ENCODE peak calls at places on chromosomes 3 and 15, in nine cellular contexts. One of them, this sample, is unnamed.
A peak's percentile ranks its signal among the peaks of the same experiment; 100 is the strongest.

GRCh38 chr3:3802021-3802420 is 2.8 kb downstream of the LRRN1 start:
- DNase-seq in Panc1: no peak
- DNase-seq in sigmoid colon: no peak
- DNase-seq in stomach: no peak
- DNase-seq in GM12878: no peak
- DNase-seq in transverse colon: no peak
- DNase-seq in K562: no peak
- DNase-seq in breast epithelium: no peak
- DNase-seq in endothelial cell of umbilical vein: no peak
- DNase-seq in this sample: no peak

GRCh38 chr3:77906102-77906709 is 866.3 kb downstream of the ROBO2 start:
- DNase-seq in sigmoid colon: no peak
- DNase-seq in Panc1: no peak
- DNase-seq in breast epithelium: no peak
- DNase-seq in transverse colon: no peak
- DNase-seq in stomach: no peak
- DNase-seq in GM12878: no peak
- DNase-seq in K562: no peak
- DNase-seq in endothelial cell of umbilical vein: peak; percentile 49
- DNase-seq in this sample: no peak

GRCh38 chr15:68378595-68378994 is 53.4 kb downstream of the ITGA11 start:
- DNase-seq in endothelial cell of umbilical vein: no peak
- DNase-seq in breast epithelium: no peak
- DNase-seq in transverse colon: no peak
- DNase-seq in K562: no peak
- DNase-seq in Panc1: no peak
- DNase-seq in GM12878: no peak
- DNase-seq in stomach: no peak
- DNase-seq in sigmoid colon: peak; percentile 17
- DNase-seq in this sample: no peak

GRCh38 chr3:22269827-22270226 is 518.8 kb upstream of the ZNF385D start:
- DNase-seq in stomach: no peak
- DNase-seq in K562: no peak
- DNase-seq in sigmoid colon: no peak
- DNase-seq in Panc1: no peak
- DNase-seq in GM12878: no peak
- DNase-seq in transverse colon: no peak
- DNase-seq in endothelial cell of umbilical vein: no peak
- DNase-seq in breast epithelium: no peak
- DNase-seq in this sample: no peak

GRCh38 chr15:98077186-98077585 is 116.7 kb downstream of the ARRDC4 start:
- DNase-seq in breast epithelium: no peak
- DNase-seq in GM12878: no peak
- DNase-seq in transverse colon: peak; percentile 12
- DNase-seq in stomach: no peak
- DNase-seq in endothelial cell of umbilical vein: no peak
- DNase-seq in Panc1: no peak
- DNase-seq in sigmoid colon: no peak
- DNase-seq in K562: peak; percentile 65
- DNase-seq in this sample: peak; percentile 28

GRCh38 chr3:119731545-119732343 is 28.9 kb downstream of the CFAP91 start:
- DNase-seq in stomach: no peak
- DNase-seq in endothelial cell of umbilical vein: peak; percentile 84
- DNase-seq in transverse colon: no peak
- DNase-seq in sigmoid colon: no peak
- DNase-seq in K562: no peak
- DNase-seq in breast epithelium: no peak
- DNase-seq in GM12878: no peak
- DNase-seq in Panc1: no peak
- DNase-seq in this sample: no peak

GRCh38 chr3:7322957-7323679 is 462.2 kb downstream of the GRM7 start:
- DNase-seq in endothelial cell of umbilical vein: no peak
- DNase-seq in K562: no peak
- DNase-seq in transverse colon: no peak
- DNase-seq in breast epithelium: no peak
- DNase-seq in GM12878: no peak
- DNase-seq in sigmoid colon: no peak
- DNase-seq in Panc1: no peak
- DNase-seq in stomach: no peak
- DNase-seq in this sample: no peak

GRCh38 chr3:27714101-27714526 is 8.0 kb downstream of the EOMES start:
- DNase-seq in Panc1: no peak
- DNase-seq in GM12878: no peak
- DNase-seq in K562: no peak
- DNase-seq in endothelial cell of umbilical vein: no peak
- DNase-seq in stomach: no peak
- DNase-seq in transverse colon: no peak
- DNase-seq in breast epithelium: no peak
- DNase-seq in sigmoid colon: no peak
- DNase-seq in this sample: no peak

GRCh38 chr15:26132786-26133185 is 269.7 kb upstream of the ATP10A start:
- DNase-seq in transverse colon: no peak
- DNase-seq in sigmoid colon: no peak
- DNase-seq in GM12878: no peak
- DNase-seq in breast epithelium: no peak
- DNase-seq in endothelial cell of umbilical vein: no peak
- DNase-seq in K562: no peak
- DNase-seq in Panc1: no peak
- DNase-seq in stomach: no peak
- DNase-seq in this sample: no peak

GRCh38 chr3:165446555-165446954 is 250.4 kb upstream of the SLITRK3 start:
- DNase-seq in transverse colon: no peak
- DNase-seq in breast epithelium: no peak
- DNase-seq in GM12878: no peak
- DNase-seq in K562: no peak
- DNase-seq in endothelial cell of umbilical vein: no peak
- DNase-seq in Panc1: no peak
- DNase-seq in sigmoid colon: no peak
- DNase-seq in stomach: no peak
- DNase-seq in this sample: no peak

GRCh38 chr15:73754461-73754860 is 1.3 kb upstream of the INSYN1 start:
- DNase-seq in endothelial cell of umbilical vein: no peak
- DNase-seq in transverse colon: no peak
- DNase-seq in sigmoid colon: no peak
- DNase-seq in K562: no peak
- DNase-seq in stomach: no peak
- DNase-seq in breast epithelium: no peak
- DNase-seq in GM12878: no peak
- DNase-seq in Panc1: no peak
- DNase-seq in this sample: no peak

GRCh38 chr15:73755946-73756345 is 2.8 kb upstream of the INSYN1 start:
- DNase-seq in sigmoid colon: no peak
- DNase-seq in endothelial cell of umbilical vein: no peak
- DNase-seq in breast epithelium: no peak
- DNase-seq in stomach: no peak
- DNase-seq in transverse colon: no peak
- DNase-seq in GM12878: no peak
- DNase-seq in K562: no peak
- DNase-seq in Panc1: no peak
- DNase-seq in this sample: no peak

GRCh38 chr15:73756390-73756789 is 3.2 kb upstream of the INSYN1 start:
- DNase-seq in GM12878: no peak
- DNase-seq in stomach: no peak
- DNase-seq in sigmoid colon: no peak
- DNase-seq in breast epithelium: no peak
- DNase-seq in Panc1: no peak
- DNase-seq in endothelial cell of umbilical vein: no peak
- DNase-seq in K562: no peak
- DNase-seq in transverse colon: no peak
- DNase-seq in this sample: no peak

GRCh38 chr15:73756947-73757513 is 3.9 kb upstream of the INSYN1 start:
- DNase-seq in sigmoid colon: no peak
- DNase-seq in breast epithelium: no peak
- DNase-seq in stomach: no peak
- DNase-seq in GM12878: no peak
- DNase-seq in K562: no peak
- DNase-seq in Panc1: no peak
- DNase-seq in transverse colon: no peak
- DNase-seq in endothelial cell of umbilical vein: no peak
- DNase-seq in this sample: no peak

DNA sequence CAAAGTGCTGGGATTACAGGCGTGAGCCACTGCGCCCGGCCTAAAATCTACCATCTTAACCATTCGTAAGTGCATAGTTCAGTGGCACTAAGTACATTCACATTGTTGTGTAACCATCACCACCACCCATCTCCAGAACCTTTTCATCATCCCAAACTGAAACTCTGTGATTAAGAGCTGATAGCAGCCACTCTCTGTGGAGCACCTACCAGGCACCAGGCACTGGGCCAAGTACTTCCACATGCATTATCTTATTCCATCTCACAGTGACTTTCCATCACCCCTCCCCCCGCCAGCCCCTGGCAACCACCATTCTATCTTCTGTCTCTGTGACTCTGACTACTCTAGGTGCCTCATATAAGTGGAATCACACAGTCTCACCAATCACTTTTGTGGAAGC is 2.3 kb upstream of the INSYN1 start:
- DNase-seq in GM12878: no peak
- DNase-seq in sigmoid colon: no peak
- DNase-seq in transverse colon: no peak
- DNase-seq in Panc1: no peak
- DNase-seq in breast epithelium: no peak
- DNase-seq in K562: no peak
- DNase-seq in stomach: no peak
- DNase-seq in endothelial cell of umbilical vein: no peak
- DNase-seq in this sample: no peak
- H3K27me3 ChIP-seq in GM12878: peaks cover 5% of the 10 kb centered on the region
- H3K27me3 ChIP-seq in sigmoid colon: peaks cover 6% of the 10 kb centered on the region
- H3K27me3 ChIP-seq in transverse colon: peaks cover 65% of the 10 kb centered on the region
- H3K27me3 ChIP-seq in Panc1: peaks cover 4% of the 10 kb centered on the region
- H3K27me3 ChIP-seq in breast epithelium: peaks cover 31% of the 10 kb centered on the region
- H3K27me3 ChIP-seq in K562: peaks cover 17% of the 10 kb centered on the region
- H3K27me3 ChIP-seq in stomach: peaks cover 74% of the 10 kb centered on the region
- H3K27me3 ChIP-seq in endothelial cell of umbilical vein: peaks cover 33% of the 10 kb centered on the region
- H3K27me3 ChIP-seq in this sample: no peaks in the 10 kb centered on the region

GRCh38 chr15:91782221-91782620 is 71.3 kb upstream of the SLCO3A1 start:
- DNase-seq in breast epithelium: no peak
- DNase-seq in GM12878: no peak
- DNase-seq in sigmoid colon: no peak
- DNase-seq in stomach: peak; percentile 84
- DNase-seq in Panc1: no peak
- DNase-seq in K562: no peak
- DNase-seq in endothelial cell of umbilical vein: no peak
- DNase-seq in transverse colon: no peak
- DNase-seq in this sample: no peak

GRCh38 chr15:91783001-91783400 is 70.5 kb upstream of the SLCO3A1 start:
- DNase-seq in breast epithelium: no peak
- DNase-seq in endothelial cell of umbilical vein: no peak
- DNase-seq in K562: no peak
- DNase-seq in stomach: no peak
- DNase-seq in Panc1: no peak
- DNase-seq in sigmoid colon: no peak
- DNase-seq in GM12878: no peak
- DNase-seq in transverse colon: no peak
- DNase-seq in this sample: no peak

GRCh38 chr15:91783451-91783850 is 70.1 kb upstream of the SLCO3A1 start:
- DNase-seq in endothelial cell of umbilical vein: no peak
- DNase-seq in sigmoid colon: no peak
- DNase-seq in Panc1: no peak
- DNase-seq in GM12878: no peak
- DNase-seq in stomach: no peak
- DNase-seq in transverse colon: no peak
- DNase-seq in K562: no peak
- DNase-seq in breast epithelium: no peak
- DNase-seq in this sample: no peak

GRCh38 chr15:91779960-91780359 is 73.5 kb upstream of the SLCO3A1 start:
- DNase-seq in Panc1: no peak
- DNase-seq in sigmoid colon: no peak
- DNase-seq in K562: no peak
- DNase-seq in GM12878: no peak
- DNase-seq in endothelial cell of umbilical vein: no peak
- DNase-seq in breast epithelium: no peak
- DNase-seq in stomach: no peak
- DNase-seq in transverse colon: no peak
- DNase-seq in this sample: no peak

GRCh38 chr15:91780387-91780786 is 73.1 kb upstream of the SLCO3A1 start:
- DNase-seq in K562: no peak
- DNase-seq in sigmoid colon: no peak
- DNase-seq in GM12878: no peak
- DNase-seq in endothelial cell of umbilical vein: no peak
- DNase-seq in breast epithelium: no peak
- DNase-seq in Panc1: no peak
- DNase-seq in stomach: no peak
- DNase-seq in transverse colon: no peak
- DNase-seq in this sample: no peak
- TF ChIP-seq POLR2AphosphoS5 in K562: no peak
- TF ChIP-seq POLR2AphosphoS5 in sigmoid colon: no peak
- TF ChIP-seq POLR2AphosphoS5 in GM12878: no peak
- TF ChIP-seq POLR2AphosphoS5 in endothelial cell of umbilical vein: no peak
- TF ChIP-seq POLR2AphosphoS5 in breast epithelium: no peak
- TF ChIP-seq POLR2AphosphoS5 in Panc1: no peak
- TF ChIP-seq POLR2AphosphoS5 in stomach: no peak
- TF ChIP-seq POLR2AphosphoS5 in transverse colon: no peak
- TF ChIP-seq POLR2AphosphoS5 in this sample: no peak

DNA sequence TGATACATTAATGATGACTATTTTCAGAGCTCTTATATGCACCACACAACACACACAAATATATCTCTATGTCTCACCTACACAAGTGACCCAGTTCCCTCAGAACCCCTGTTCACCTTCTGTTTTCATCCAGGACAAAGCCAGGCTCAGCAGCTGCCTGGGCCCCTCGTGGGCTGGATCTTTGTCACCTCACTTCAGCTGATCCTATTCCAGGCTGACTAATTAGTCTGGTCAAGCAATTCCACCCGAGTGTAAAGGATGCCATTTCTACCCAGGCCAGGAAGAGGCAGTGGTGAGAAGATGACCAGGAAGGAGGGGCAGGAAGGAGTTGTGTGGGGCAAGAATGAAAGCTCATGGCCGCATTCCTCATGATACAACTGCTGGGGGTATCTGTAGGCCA is 62.3 kb downstream of the DHX30 start:
- DNase-seq in transverse colon: no peak
- DNase-seq in breast epithelium: no peak
- DNase-seq in stomach: peak; percentile 9
- DNase-seq in Panc1: no peak
- DNase-seq in GM12878: no peak
- DNase-seq in sigmoid colon: no peak
- DNase-seq in K562: no peak
- DNase-seq in endothelial cell of umbilical vein: no peak
- DNase-seq in this sample: no peak
- TF ChIP-seq CTCF in transverse colon: no peak
- TF ChIP-seq CTCF in breast epithelium: no peak
- TF ChIP-seq CTCF in stomach: no peak
- TF ChIP-seq CTCF in Panc1: no peak
- TF ChIP-seq CTCF in GM12878: no peak
- TF ChIP-seq CTCF in sigmoid colon: no peak
- TF ChIP-seq CTCF in K562: no peak
- TF ChIP-seq CTCF in endothelial cell of umbilical vein: no peak
- TF ChIP-seq CTCF in this sample: no peak

DNA sequence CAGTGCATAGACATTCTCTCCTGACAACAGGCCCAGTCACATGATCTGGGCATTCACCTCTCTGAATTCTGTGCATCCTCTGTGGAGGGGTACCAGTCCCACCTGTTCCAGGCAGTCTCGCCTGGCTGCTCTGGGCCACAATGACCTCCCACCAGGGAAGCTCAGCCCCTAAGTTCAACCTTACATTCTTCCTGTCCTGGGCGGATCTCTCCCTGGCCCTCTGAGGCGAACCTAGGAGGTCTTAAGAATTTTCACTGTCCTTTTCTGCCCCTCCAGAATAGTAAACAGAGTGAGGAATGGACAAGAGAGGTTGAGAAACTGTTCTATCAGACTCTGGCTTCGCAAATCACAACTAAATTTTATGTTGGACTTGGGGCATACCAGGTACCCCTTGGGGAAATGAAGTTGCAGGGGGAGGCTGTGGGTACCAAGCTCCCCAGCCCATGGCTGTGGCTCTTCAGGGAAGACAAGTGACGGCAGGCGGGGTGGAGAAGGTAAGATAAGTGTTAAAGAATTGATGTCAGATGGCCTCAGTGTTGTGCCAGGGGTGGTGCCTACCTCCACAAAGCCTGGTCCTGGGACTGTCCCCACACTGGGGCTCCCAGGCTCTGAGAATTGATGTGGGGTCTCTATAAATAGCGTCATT is 5.3 kb downstream of the SCN5A start:
- DNase-seq in K562: no peak
- DNase-seq in Panc1: no peak
- DNase-seq in GM12878: no peak
- DNase-seq in stomach: peak; percentile 3
- DNase-seq in breast epithelium: no peak
- DNase-seq in transverse colon: no peak
- DNase-seq in endothelial cell of umbilical vein: no peak
- DNase-seq in sigmoid colon: peak; percentile 25
- DNase-seq in this sample: peak; percentile 8
- H3K27me3 ChIP-seq in K562: peaks cover 50% of the 10 kb centered on the region
- H3K27me3 ChIP-seq in Panc1: no peaks in the 10 kb centered on the region
- H3K27me3 ChIP-seq in GM12878: peaks cover 6% of the 10 kb centered on the region
- H3K27me3 ChIP-seq in stomach: peaks cover 69% of the 10 kb centered on the region
- H3K27me3 ChIP-seq in breast epithelium: peaks cover 25% of the 10 kb centered on the region
- H3K27me3 ChIP-seq in transverse colon: peaks cover 31% of the 10 kb centered on the region
- H3K27me3 ChIP-seq in endothelial cell of umbilical vein: no peaks in the 10 kb centered on the region
- H3K27me3 ChIP-seq in sigmoid colon: peaks cover 19% of the 10 kb centered on the region
- H3K27me3 ChIP-seq in this sample: no peaks in the 10 kb centered on the region